ENCODE peak calls at places on chromosomes 11 and 22, in six cellular contexts. V is activated CD4-positive, CD25-positive, alpha-beta regulatory T cell; Y is NCI-H1417; L is LoVo; J is NCI-H2081 treated with DMSO at 0.1 percent for 48 hours; D is activated CD8-positive, alpha-beta memory T cell treated with anti-CD3 and anti-CD28 coated beads for 4 hours. W is an unnamed sample.

GRCh38 chr11:126834149-126834548 is 166.4 kb downstream of the KIRREL3 start:
- DNase-seq in Y (no peak), D (no peak), J (no peak), L (no peak), V (no peak), W (no peak)

GRCh38 chr11:13450832-13451397 is 12.1 kb downstream of the BTBD10 start:
- DNase-seq in D (no peak), L (no peak), J (no peak), Y (no peak), V (no peak), W (no peak)

GRCh38 chr11:131218542-131218941 is 151.9 kb upstream of the NTM start:
- DNase-seq in L (no peak), V (no peak), J (no peak), Y (no peak), D (no peak), W (no peak)

GRCh38 chr11:111538407-111539114 is 2.0 kb upstream of the LAYN start:
- DNase-seq in V (no peak), L (no peak), D (no peak), Y (no peak), J (no peak), W (no peak)

GRCh38 chr11:45159781-45160365 is 13.4 kb downstream of the PRDM11 start:
- DNase-seq in V (no peak), Y (no peak), J (no peak), L (no peak), D (no peak), W (no peak)

GRCh38 chr11:1773711-1774550 is 10.2 kb upstream of the CTSD start:
- DNase-seq in L (no peak), D (no peak), V (no peak), J (no peak), Y (no peak), W (no peak)

GRCh38 chr11:120135838-120136237 is 2.1 kb downstream of the TRIM29 start:
- DNase-seq in D (no peak), Y (no peak), V (no peak), L (no peak), J (no peak), W (no peak)

GRCh38 chr22:24486501-24486921 is 8.6 kb upstream of the UPB1 start:
- DNase-seq in D (no peak), Y (no peak), V (no peak), J (no peak), L (no peak), W (no peak)

GRCh38 chr11:47461876-47462275 is 12.9 kb upstream of the RAPSN start:
- DNase-seq in L (no peak), V (no peak), Y (no peak), D (no peak), J (no peak), W (peak)

GRCh38 chr11:33930317-33931021 is 38.6 kb upstream of the LMO2 start:
- DNase-seq in J (no peak), Y (no peak), D (no peak), V (no peak), L (no peak), W (peak)

GRCh38 chr11:83087035-83087434 is 15.3 kb upstream of the RAB30 start:
- DNase-seq in D (no peak), J (peak), L (no peak), Y (no peak), V (no peak), W (peak)

GRCh38 chr22:29155966-29156365 is 49.7 kb upstream of the EMID1 start:
- DNase-seq in D (no peak), V (no peak), L (no peak), Y (no peak), J (no peak), W (no peak)

GRCh38 chr11:75896843-75897419 is 81.9 kb downstream of the UVRAG start:
- DNase-seq in V (no peak), J (no peak), Y (peak), D (no peak), L (peak), W (peak)

GRCh38 chr11:100635194-100635593 is 51.9 kb upstream of the ARHGAP42 start:
- DNase-seq in J (no peak), L (no peak), D (no peak), V (no peak), Y (no peak), W (no peak)

GRCh38 chr11:83206771-83207413 is 13.4 kb downstream of the ANKRD42 start:
- DNase-seq in V (no peak), D (no peak), L (no peak), Y (no peak), J (no peak), W (no peak)

GRCh38 chr11:72220696-72221363 is 3.7 kb upstream of the INPPL1 start:
- DNase-seq in J (no peak), V (no peak), D (no peak), L (no peak), Y (no peak), W (no peak)

GRCh38 chr11:19808076-19808911 is 95.7 kb downstream of the NAV2 start:
- DNase-seq in Y (peak), L (no peak), V (no peak), D (no peak), J (no peak), W (no peak)

GRCh38 chr11:79285756-79286155 is 155.1 kb downstream of the TENM4 start:
- DNase-seq in V (no peak), Y (no peak), L (no peak), D (no peak), J (no peak), W (no peak)

GRCh38 chr11:99383628-99384300 is 363.0 kb downstream of the CNTN5 start:
- DNase-seq in V (no peak), D (no peak), L (no peak), J (no peak), Y (no peak), W (no peak)

GRCh38 chr11:78039919-78040671 is 17.0 kb upstream of the KCTD14 start:
- DNase-seq in Y (peak), L (peak), D (no peak), J (no peak), V (no peak), W (peak)

GRCh38 chr11:126212089-126212660 is 593 bp downstream of the FAM118B start:
- DNase-seq in L (no peak), J (no peak), Y (no peak), V (no peak), D (no peak), W (peak)

GRCh38 chr22:40594346-40594745 is 42.2 kb downstream of the MRTFA start:
- DNase-seq in J (no peak), D (no peak), L (no peak), V (no peak), Y (no peak), W (peak)

GRCh38 chr11:133520707-133521106 is 11.6 kb downstream of the OPCML start:
- DNase-seq in Y (no peak), L (no peak), J (no peak), V (no peak), D (no peak), W (no peak)

GRCh38 chr22:47695176-47695575 is 932.7 kb downstream of the TBC1D22A start:
- DNase-seq in L (no peak), V (no peak), Y (no peak), J (no peak), D (no peak), W (peak)

GRCh38 chr11:38543311-38543710 is 1945.3 kb upstream of the RAG2 start:
- DNase-seq in J (no peak), L (no peak), V (no peak), Y (no peak), D (no peak), W (no peak)

GRCh38 chr11:59429924-59430516 is 3.8 kb upstream of the OR5A2 start:
- DNase-seq in D (no peak), J (no peak), L (peak), Y (peak), V (no peak), W (peak)

GRCh38 chr11:84969103-84969502 is 658.0 kb downstream of the DLG2 start:
- DNase-seq in V (no peak), L (no peak), Y (no peak), J (no peak), D (no peak), W (no peak)

GRCh38 chr22:48248901-48249455 is 1486.5 kb downstream of the TBC1D22A start:
- DNase-seq in L (no peak), D (no peak), J (no peak), V (no peak), Y (no peak), W (no peak)

GRCh38 chr22:18000441-18001039 is 23.8 kb downstream of the MICAL3 start:
- DNase-seq in D (no peak), Y (no peak), J (no peak), V (no peak), L (no peak), W (peak)